ENCODE peak calls at places on chromosomes 3 and 15, in nine cellular contexts. One of them, this sample, is unnamed.

GRCh38 chr15:26623071-26623470 is 149.8 kb downstream of the GABRB3 start:
- DNase-seq in sciatic nerve: no peak
- DNase-seq in omental fat pad: no peak
- DNase-seq in activated CD8-positive, alpha-beta memory T cell treated with anti-CD3 and anti-CD28 coated beads for 24 hours: no peak
- DNase-seq in germinal center: no peak
- DNase-seq in GF-D8: no peak
- DNase-seq in OCI-M1: no peak
- DNase-seq in central memory CD4-positive, alpha-beta T cell: no peak
- DNase-seq in progenitor cell of endocrine pancreas: no peak
- DNase-seq in this sample: no peak

GRCh38 chr15:65901836-65902235 is 32.5 kb downstream of the RAB11A start:
- DNase-seq in activated CD8-positive, alpha-beta memory T cell treated with anti-CD3 and anti-CD28 coated beads for 24 hours: no peak
- DNase-seq in OCI-M1: no peak
- DNase-seq in sciatic nerve: no peak
- DNase-seq in germinal center: no peak
- DNase-seq in progenitor cell of endocrine pancreas: no peak
- DNase-seq in GF-D8: no peak
- DNase-seq in central memory CD4-positive, alpha-beta T cell: no peak
- DNase-seq in omental fat pad: no peak
- DNase-seq in this sample: no peak

GRCh38 chr3:99570061-99570460 is 68.3 kb upstream of the COL8A1 start:
- DNase-seq in germinal center: no peak
- DNase-seq in sciatic nerve: no peak
- DNase-seq in omental fat pad: no peak
- DNase-seq in activated CD8-positive, alpha-beta memory T cell treated with anti-CD3 and anti-CD28 coated beads for 24 hours: no peak
- DNase-seq in progenitor cell of endocrine pancreas: no peak
- DNase-seq in GF-D8: no peak
- DNase-seq in central memory CD4-positive, alpha-beta T cell: no peak
- DNase-seq in OCI-M1: peak; percentile 51
- DNase-seq in this sample: no peak

GRCh38 chr3:47261301-47261700 is 21.3 kb downstream of the KIF9 start:
- DNase-seq in sciatic nerve: no peak
- DNase-seq in central memory CD4-positive, alpha-beta T cell: no peak
- DNase-seq in progenitor cell of endocrine pancreas: no peak
- DNase-seq in activated CD8-positive, alpha-beta memory T cell treated with anti-CD3 and anti-CD28 coated beads for 24 hours: no peak
- DNase-seq in OCI-M1: peak; percentile 27
- DNase-seq in germinal center: no peak
- DNase-seq in GF-D8: no peak
- DNase-seq in omental fat pad: no peak
- DNase-seq in this sample: no peak

GRCh38 chr3:143146875-143147274 is 27.3 kb downstream of the CHST2 start:
- DNase-seq in OCI-M1: no peak
- DNase-seq in omental fat pad: no peak
- DNase-seq in germinal center: no peak
- DNase-seq in progenitor cell of endocrine pancreas: no peak
- DNase-seq in activated CD8-positive, alpha-beta memory T cell treated with anti-CD3 and anti-CD28 coated beads for 24 hours: no peak
- DNase-seq in sciatic nerve: no peak
- DNase-seq in central memory CD4-positive, alpha-beta T cell: no peak
- DNase-seq in GF-D8: no peak
- DNase-seq in this sample: no peak

GRCh38 chr3:159091936-159092335 is 290.1 kb downstream of the MFSD1 start:
- DNase-seq in omental fat pad: no peak
- DNase-seq in central memory CD4-positive, alpha-beta T cell: no peak
- DNase-seq in germinal center: no peak
- DNase-seq in sciatic nerve: no peak
- DNase-seq in progenitor cell of endocrine pancreas: no peak
- DNase-seq in activated CD8-positive, alpha-beta memory T cell treated with anti-CD3 and anti-CD28 coated beads for 24 hours: no peak
- DNase-seq in GF-D8: no peak
- DNase-seq in OCI-M1: no peak
- DNase-seq in this sample: no peak

GRCh38 chr15:37880009-37880834 is 54.2 kb upstream of the TMCO5A start:
- DNase-seq in progenitor cell of endocrine pancreas: no peak
- DNase-seq in central memory CD4-positive, alpha-beta T cell: no peak
- DNase-seq in sciatic nerve: no peak
- DNase-seq in GF-D8: no peak
- DNase-seq in OCI-M1: peak; percentile 57
- DNase-seq in germinal center: peak; percentile 3
- DNase-seq in activated CD8-positive, alpha-beta memory T cell treated with anti-CD3 and anti-CD28 coated beads for 24 hours: no peak
- DNase-seq in omental fat pad: no peak
- DNase-seq in this sample: no peak

GRCh38 chr3:161598639-161599038 is 102.0 kb downstream of the OTOL1 start:
- DNase-seq in sciatic nerve: no peak
- DNase-seq in activated CD8-positive, alpha-beta memory T cell treated with anti-CD3 and anti-CD28 coated beads for 24 hours: no peak
- DNase-seq in omental fat pad: no peak
- DNase-seq in progenitor cell of endocrine pancreas: no peak
- DNase-seq in central memory CD4-positive, alpha-beta T cell: no peak
- DNase-seq in germinal center: no peak
- DNase-seq in GF-D8: no peak
- DNase-seq in OCI-M1: peak; percentile 3
- DNase-seq in this sample: no peak

GRCh38 chr3:104323226-104323625 is 1043.5 kb upstream of the ALCAM start:
- DNase-seq in progenitor cell of endocrine pancreas: no peak
- DNase-seq in central memory CD4-positive, alpha-beta T cell: no peak
- DNase-seq in germinal center: no peak
- DNase-seq in OCI-M1: peak; percentile 46
- DNase-seq in omental fat pad: no peak
- DNase-seq in GF-D8: no peak
- DNase-seq in activated CD8-positive, alpha-beta memory T cell treated with anti-CD3 and anti-CD28 coated beads for 24 hours: no peak
- DNase-seq in sciatic nerve: no peak
- DNase-seq in this sample: no peak

GRCh38 chr3:40720863-40721262 is 196.1 kb downstream of the ZNF621 start:
- DNase-seq in omental fat pad: no peak
- DNase-seq in sciatic nerve: no peak
- DNase-seq in activated CD8-positive, alpha-beta memory T cell treated with anti-CD3 and anti-CD28 coated beads for 24 hours: no peak
- DNase-seq in GF-D8: no peak
- DNase-seq in central memory CD4-positive, alpha-beta T cell: no peak
- DNase-seq in progenitor cell of endocrine pancreas: no peak
- DNase-seq in germinal center: no peak
- DNase-seq in OCI-M1: no peak
- DNase-seq in this sample: no peak

GRCh38 chr3:4906107-4906621 is 73.1 kb upstream of the BHLHE40 start:
- DNase-seq in OCI-M1: no peak
- DNase-seq in omental fat pad: no peak
- DNase-seq in germinal center: no peak
- DNase-seq in progenitor cell of endocrine pancreas: no peak
- DNase-seq in GF-D8: no peak
- DNase-seq in central memory CD4-positive, alpha-beta T cell: no peak
- DNase-seq in sciatic nerve: no peak
- DNase-seq in activated CD8-positive, alpha-beta memory T cell treated with anti-CD3 and anti-CD28 coated beads for 24 hours: no peak
- DNase-seq in this sample: peak; percentile 57

GRCh38 chr3:159764211-159765024 is 224.2 kb upstream of the IL12A start:
- DNase-seq in progenitor cell of endocrine pancreas: peak; percentile 26
- DNase-seq in omental fat pad: no peak
- DNase-seq in germinal center: peak; percentile 46
- DNase-seq in activated CD8-positive, alpha-beta memory T cell treated with anti-CD3 and anti-CD28 coated beads for 24 hours: no peak
- DNase-seq in sciatic nerve: peak; percentile 75
- DNase-seq in OCI-M1: no peak
- DNase-seq in GF-D8: no peak
- DNase-seq in central memory CD4-positive, alpha-beta T cell: no peak
- DNase-seq in this sample: no peak

GRCh38 chr15:77525411-77525811 is 104.7 kb downstream of the HMG20A start:
- DNase-seq in GF-D8: no peak
- DNase-seq in progenitor cell of endocrine pancreas: no peak
- DNase-seq in sciatic nerve: peak; percentile 35
- DNase-seq in germinal center: no peak
- DNase-seq in central memory CD4-positive, alpha-beta T cell: no peak
- DNase-seq in omental fat pad: no peak
- DNase-seq in activated CD8-positive, alpha-beta memory T cell treated with anti-CD3 and anti-CD28 coated beads for 24 hours: no peak
- DNase-seq in OCI-M1: no peak
- DNase-seq in this sample: no peak

GRCh38 chr3:16800361-16800760 is 84.4 kb upstream of the PLCL2 start:
- DNase-seq in GF-D8: no peak
- DNase-seq in OCI-M1: no peak
- DNase-seq in germinal center: no peak
- DNase-seq in progenitor cell of endocrine pancreas: no peak
- DNase-seq in activated CD8-positive, alpha-beta memory T cell treated with anti-CD3 and anti-CD28 coated beads for 24 hours: no peak
- DNase-seq in sciatic nerve: no peak
- DNase-seq in omental fat pad: no peak
- DNase-seq in central memory CD4-positive, alpha-beta T cell: no peak
- DNase-seq in this sample: no peak

GRCh38 chr3:112132088-112132487 is 960 bp downstream of the GCSAM start:
- DNase-seq in germinal center: no peak
- DNase-seq in GF-D8: no peak
- DNase-seq in sciatic nerve: no peak
- DNase-seq in activated CD8-positive, alpha-beta memory T cell treated with anti-CD3 and anti-CD28 coated beads for 24 hours: no peak
- DNase-seq in central memory CD4-positive, alpha-beta T cell: no peak
- DNase-seq in omental fat pad: no peak
- DNase-seq in progenitor cell of endocrine pancreas: no peak
- DNase-seq in OCI-M1: no peak
- DNase-seq in this sample: no peak

GRCh38 chr3:138890555-138891187 is 55.9 kb upstream of the PIK3CB start:
- DNase-seq in OCI-M1: peak; percentile 96
- DNase-seq in germinal center: peak; percentile 13
- DNase-seq in progenitor cell of endocrine pancreas: no peak
- DNase-seq in GF-D8: peak; percentile 98
- DNase-seq in omental fat pad: no peak
- DNase-seq in sciatic nerve: no peak
- DNase-seq in central memory CD4-positive, alpha-beta T cell: no peak
- DNase-seq in activated CD8-positive, alpha-beta memory T cell treated with anti-CD3 and anti-CD28 coated beads for 24 hours: no peak
- DNase-seq in this sample: no peak

GRCh38 chr3:15539066-15539465 is 17.6 kb upstream of the COLQ start:
- DNase-seq in progenitor cell of endocrine pancreas: no peak
- DNase-seq in omental fat pad: no peak
- DNase-seq in sciatic nerve: no peak
- DNase-seq in germinal center: no peak
- DNase-seq in central memory CD4-positive, alpha-beta T cell: no peak
- DNase-seq in activated CD8-positive, alpha-beta memory T cell treated with anti-CD3 and anti-CD28 coated beads for 24 hours: no peak
- DNase-seq in OCI-M1: no peak
- DNase-seq in GF-D8: no peak
- DNase-seq in this sample: no peak

GRCh38 chr3:52962160-52962559 is 64.8 kb upstream of the STIMATE start:
- DNase-seq in sciatic nerve: no peak
- DNase-seq in omental fat pad: no peak
- DNase-seq in germinal center: no peak
- DNase-seq in OCI-M1: no peak
- DNase-seq in central memory CD4-positive, alpha-beta T cell: no peak
- DNase-seq in progenitor cell of endocrine pancreas: no peak
- DNase-seq in GF-D8: no peak
- DNase-seq in activated CD8-positive, alpha-beta memory T cell treated with anti-CD3 and anti-CD28 coated beads for 24 hours: no peak
- DNase-seq in this sample: no peak

GRCh38 chr3:22245122-22245521 is 494.1 kb upstream of the ZNF385D start:
- DNase-seq in sciatic nerve: peak; percentile 58
- DNase-seq in activated CD8-positive, alpha-beta memory T cell treated with anti-CD3 and anti-CD28 coated beads for 24 hours: no peak
- DNase-seq in GF-D8: no peak
- DNase-seq in OCI-M1: no peak
- DNase-seq in germinal center: no peak
- DNase-seq in progenitor cell of endocrine pancreas: no peak
- DNase-seq in omental fat pad: no peak
- DNase-seq in central memory CD4-positive, alpha-beta T cell: no peak
- DNase-seq in this sample: peak; percentile 25

GRCh38 chr15:101310508-101310907 is 15.5 kb upstream of the SNRPA1 start:
- DNase-seq in sciatic nerve: peak; percentile 35
- DNase-seq in progenitor cell of endocrine pancreas: no peak
- DNase-seq in activated CD8-positive, alpha-beta memory T cell treated with anti-CD3 and anti-CD28 coated beads for 24 hours: no peak
- DNase-seq in omental fat pad: no peak
- DNase-seq in GF-D8: no peak
- DNase-seq in germinal center: no peak
- DNase-seq in OCI-M1: no peak
- DNase-seq in central memory CD4-positive, alpha-beta T cell: no peak
- DNase-seq in this sample: no peak

GRCh38 chr15:53739651-53740050 is 19.8 kb downstream of the WDR72 start:
- DNase-seq in germinal center: no peak
- DNase-seq in omental fat pad: no peak
- DNase-seq in OCI-M1: no peak
- DNase-seq in sciatic nerve: no peak
- DNase-seq in GF-D8: no peak
- DNase-seq in progenitor cell of endocrine pancreas: no peak
- DNase-seq in central memory CD4-positive, alpha-beta T cell: no peak
- DNase-seq in activated CD8-positive, alpha-beta memory T cell treated with anti-CD3 and anti-CD28 coated beads for 24 hours: no peak
- DNase-seq in this sample: peak; percentile 71

GRCh38 chr3:148791296-148791695 is 36.3 kb upstream of the CPB1 start:
- DNase-seq in omental fat pad: no peak
- DNase-seq in activated CD8-positive, alpha-beta memory T cell treated with anti-CD3 and anti-CD28 coated beads for 24 hours: no peak
- DNase-seq in germinal center: no peak
- DNase-seq in central memory CD4-positive, alpha-beta T cell: no peak
- DNase-seq in OCI-M1: no peak
- DNase-seq in sciatic nerve: peak; percentile 70
- DNase-seq in GF-D8: no peak
- DNase-seq in progenitor cell of endocrine pancreas: no peak
- DNase-seq in this sample: no peak

GRCh38 chr15:52301265-52301847 is 5.8 kb upstream of the MYO5C start:
- DNase-seq in central memory CD4-positive, alpha-beta T cell: no peak
- DNase-seq in sciatic nerve: no peak
- DNase-seq in germinal center: no peak
- DNase-seq in OCI-M1: no peak
- DNase-seq in omental fat pad: no peak
- DNase-seq in GF-D8: no peak
- DNase-seq in activated CD8-positive, alpha-beta memory T cell treated with anti-CD3 and anti-CD28 coated beads for 24 hours: no peak
- DNase-seq in progenitor cell of endocrine pancreas: no peak
- DNase-seq in this sample: no peak

GRCh38 chr3:17111556-17111955 is 226.8 kb downstream of the PLCL2 start:
- DNase-seq in central memory CD4-positive, alpha-beta T cell: no peak
- DNase-seq in GF-D8: no peak
- DNase-seq in omental fat pad: no peak
- DNase-seq in activated CD8-positive, alpha-beta memory T cell treated with anti-CD3 and anti-CD28 coated beads for 24 hours: no peak
- DNase-seq in sciatic nerve: no peak
- DNase-seq in progenitor cell of endocrine pancreas: no peak
- DNase-seq in germinal center: no peak
- DNase-seq in OCI-M1: no peak
- DNase-seq in this sample: no peak

This sample was measured in epithelial cell of proximal tubule.